ENCODE peak calls at places on chromosome 12, in four cellular contexts. One of them, this sample, is unnamed.
A peak's percentile ranks its signal among the peaks of the same experiment; 100 is the strongest.

GRCh38 chr12:42691991-42692557 is 102.5 kb upstream of the PRICKLE1 start:
- DNase-seq in IMR-90: no peak
- DNase-seq in mesendoderm: no peak
- DNase-seq in H9: no peak
- DNase-seq in this sample: no peak

GRCh38 chr12:122870163-122870842 is 25.6 kb downstream of the VPS37B start:
- DNase-seq in mesendoderm: no peak
- DNase-seq in IMR-90: no peak
- DNase-seq in H9: no peak
- DNase-seq in this sample: no peak

GRCh38 chr12:64670039-64670438 is 59.7 kb downstream of the RASSF3 start:
- DNase-seq in H9: no peak
- DNase-seq in mesendoderm: no peak
- DNase-seq in IMR-90: no peak
- DNase-seq in this sample: no peak

GRCh38 chr12:121128908-121129704 is 3.6 kb upstream of the P2RX7 start:
- DNase-seq in H9: peak; percentile 72
- DNase-seq in IMR-90: peak; percentile 27
- DNase-seq in mesendoderm: peak; percentile 50
- DNase-seq in this sample: peak; percentile 53

GRCh38 chr12:28830491-28830890 is 318.6 kb upstream of the FAR2 start:
- DNase-seq in IMR-90: no peak
- DNase-seq in H9: peak; percentile 88
- DNase-seq in mesendoderm: no peak
- DNase-seq in this sample: no peak

GRCh38 chr12:111557271-111558106 is 41.6 kb downstream of the ATXN2 start:
- DNase-seq in IMR-90: peak; percentile 16
- DNase-seq in H9: no peak
- DNase-seq in mesendoderm: no peak
- DNase-seq in this sample: no peak

GRCh38 chr12:52924764-52925716 is 20.2 kb upstream of the KRT8 start:
- DNase-seq in mesendoderm: peak; percentile 94
- DNase-seq in H9: peak; percentile 26
- DNase-seq in IMR-90: peak; percentile 93
- DNase-seq in this sample: no peak

GRCh38 chr12:25718081-25718731 is 165.1 kb upstream of the LMNTD1 start:
- DNase-seq in H9: no peak
- DNase-seq in mesendoderm: peak; percentile 76
- DNase-seq in IMR-90: no peak
- DNase-seq in this sample: no peak

GRCh38 chr12:15435597-15435996 is 113.3 kb downstream of the PTPRO start:
- DNase-seq in IMR-90: peak; percentile 9
- DNase-seq in H9: no peak
- DNase-seq in mesendoderm: peak; percentile 11
- DNase-seq in this sample: no peak

GRCh38 chr12:53500119-53500775 is 836 bp upstream of the TARBP2 start:
- DNase-seq in H9: no peak
- DNase-seq in IMR-90: peak; percentile 65
- DNase-seq in mesendoderm: no peak
- DNase-seq in this sample: peak; percentile 47

GRCh38 chr12:102702447-102703114 is 214.5 kb downstream of the PAH start:
- DNase-seq in H9: peak; percentile 57
- DNase-seq in IMR-90: peak; percentile 65
- DNase-seq in mesendoderm: peak; percentile 70
- DNase-seq in this sample: no peak

GRCh38 chr12:104703372-104703771 is 246.6 kb downstream of the CHST11 start:
- DNase-seq in H9: no peak
- DNase-seq in IMR-90: no peak
- DNase-seq in mesendoderm: no peak
- DNase-seq in this sample: no peak

GRCh38 chr12:22858849-22859569 is 234.0 kb downstream of the ETNK1 start:
- DNase-seq in mesendoderm: peak; percentile 96
- DNase-seq in IMR-90: peak; percentile 16
- DNase-seq in H9: no peak
- DNase-seq in this sample: no peak

GRCh38 chr12:11812558-11813421 is 163.3 kb downstream of the ETV6 start:
- DNase-seq in H9: peak; percentile 72
- DNase-seq in mesendoderm: peak; percentile 79
- DNase-seq in IMR-90: peak; percentile 27
- DNase-seq in this sample: peak; percentile 66

GRCh38 chr12:48015129-48015528 is 10.9 kb upstream of the COL2A1 start:
- DNase-seq in H9: no peak
- DNase-seq in mesendoderm: no peak
- DNase-seq in IMR-90: no peak
- DNase-seq in this sample: no peak

GRCh38 chr12:126418357-126418756 is 1353.1 kb downstream of the AACS start:
- DNase-seq in IMR-90: no peak
- DNase-seq in H9: no peak
- DNase-seq in mesendoderm: no peak
- DNase-seq in this sample: no peak

GRCh38 chr12:108373111-108373510 is 34.0 kb upstream of the CMKLR1 start:
- DNase-seq in H9: no peak
- DNase-seq in mesendoderm: no peak
- DNase-seq in IMR-90: no peak
- DNase-seq in this sample: peak; percentile 71

GRCh38 chr12:122023339-122024131 is 1.9 kb downstream of the BCL7A start:
- DNase-seq in mesendoderm: peak; percentile 35
- DNase-seq in IMR-90: peak; percentile 70
- DNase-seq in H9: peak; percentile 68
- DNase-seq in this sample: no peak

GRCh38 chr12:82225871-82226270 is 132.3 kb downstream of the CCDC59 start:
- DNase-seq in H9: no peak
- DNase-seq in IMR-90: no peak
- DNase-seq in mesendoderm: peak; percentile 42
- DNase-seq in this sample: no peak

GRCh38 chr12:16828891-16829290 is 222.9 kb upstream of the LMO3 start:
- DNase-seq in H9: no peak
- DNase-seq in mesendoderm: no peak
- DNase-seq in IMR-90: no peak
- DNase-seq in this sample: no peak

GRCh38 chr12:20345866-20346265 is 22.5 kb upstream of the PDE3A start:
- DNase-seq in IMR-90: no peak
- DNase-seq in H9: no peak
- DNase-seq in mesendoderm: no peak
- DNase-seq in this sample: no peak
- H4K5ac ChIP-seq in IMR-90: no peak overlapping the region
- H4K5ac ChIP-seq in H9: no peak overlapping the region
- H4K5ac ChIP-seq in mesendoderm: no peak overlapping the region
- H4K5ac ChIP-seq in this sample: no peak overlapping the region

GRCh38 chr12:3809357-3810015 is 56.6 kb upstream of the CRACR2A start:
- DNase-seq in H9: no peak
- DNase-seq in mesendoderm: peak; percentile 6
- DNase-seq in IMR-90: no peak
- DNase-seq in this sample: no peak
- H4K5ac ChIP-seq in H9: no peak overlapping the region
- H4K5ac ChIP-seq in mesendoderm: no peak overlapping the region
- H4K5ac ChIP-seq in IMR-90: no peak overlapping the region
- H4K5ac ChIP-seq in this sample: no peak overlapping the region

GRCh38 chr12:130717752-130718151 is 1.7 kb upstream of the RIMBP2 start:
- DNase-seq in H9: peak; percentile 12
- DNase-seq in IMR-90: no peak
- DNase-seq in mesendoderm: no peak
- DNase-seq in this sample: no peak

GRCh38 chr12:130716918-130717306 is 813 bp upstream of the RIMBP2 start:
- DNase-seq in mesendoderm: peak; percentile 53
- DNase-seq in H9: no peak
- DNase-seq in IMR-90: no peak
- DNase-seq in this sample: no peak

GRCh38 chr12:130715996-130716917 is at the start of gene RIMBP2:
- DNase-seq in H9: peak; percentile 83
- DNase-seq in IMR-90: peak; percentile 1
- DNase-seq in mesendoderm: peak; percentile 89
- DNase-seq in this sample: peak; percentile 61

GRCh38 chr12:130715150-130715995 is 726 bp downstream of the RIMBP2 start:
- DNase-seq in IMR-90: no peak
- DNase-seq in H9: no peak
- DNase-seq in mesendoderm: peak; percentile 50
- DNase-seq in this sample: peak; percentile 58

GRCh38 chr12:130719263-130719892 is 3.3 kb upstream of the RIMBP2 start:
- DNase-seq in mesendoderm: no peak
- DNase-seq in IMR-90: no peak
- DNase-seq in H9: peak; percentile 19
- DNase-seq in this sample: no peak
- H4K5ac ChIP-seq in mesendoderm: no peak overlapping the region
- H4K5ac ChIP-seq in IMR-90: no peak overlapping the region
- H4K5ac ChIP-seq in H9: no peak overlapping the region
- H4K5ac ChIP-seq in this sample: no peak overlapping the region

GRCh38 chr12:96360550-96360949 is 39.7 kb downstream of the CDK17 start:
- DNase-seq in mesendoderm: no peak
- DNase-seq in IMR-90: no peak
- DNase-seq in H9: no peak
- DNase-seq in this sample: no peak
- H4K5ac ChIP-seq in mesendoderm: no peak overlapping the region
- H4K5ac ChIP-seq in IMR-90: no peak overlapping the region
- H4K5ac ChIP-seq in H9: no peak overlapping the region
- H4K5ac ChIP-seq in this sample: no peak overlapping the region

GRCh38 chr12:6470375-6471163 is at the start of gene VAMP1:
- DNase-seq in IMR-90: peak; percentile 96
- DNase-seq in mesendoderm: peak; percentile 99
- DNase-seq in H9: peak; percentile 99
- DNase-seq in this sample: peak; percentile 91

GRCh38 chr12:6472491-6472890 is 2.0 kb upstream of the VAMP1 start:
- DNase-seq in H9: no peak
- DNase-seq in mesendoderm: no peak
- DNase-seq in IMR-90: no peak
- DNase-seq in this sample: no peak

GRCh38 chr12:6469609-6470374 is 685 bp downstream of the VAMP1 start:
- DNase-seq in H9: no peak
- DNase-seq in mesendoderm: peak; percentile 43
- DNase-seq in IMR-90: no peak
- DNase-seq in this sample: no peak

GRCh38 chr12:6469092-6469491 is 1.4 kb downstream of the VAMP1 start:
- DNase-seq in H9: no peak
- DNase-seq in mesendoderm: no peak
- DNase-seq in IMR-90: no peak
- DNase-seq in this sample: no peak

DNA sequence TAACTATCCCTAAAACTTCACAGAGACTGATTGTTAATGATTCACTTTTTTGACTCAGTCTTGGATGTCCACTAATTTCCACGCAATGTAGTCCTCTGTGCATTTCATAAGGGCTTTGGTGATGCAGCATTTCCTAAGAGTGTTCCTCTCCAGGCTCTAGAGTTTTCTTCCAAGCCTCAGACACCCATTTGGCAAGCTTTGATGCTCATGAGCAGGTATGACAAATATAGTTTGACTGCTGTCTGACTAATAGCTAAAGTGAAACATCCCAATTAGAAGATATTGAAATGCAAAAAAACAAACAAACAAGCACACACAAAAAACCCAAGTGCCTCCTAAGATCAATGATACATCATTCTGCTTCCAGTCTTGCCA is 1.5 kb upstream of the VAMP1 start:
- DNase-seq in mesendoderm: no peak
- DNase-seq in IMR-90: no peak
- DNase-seq in H9: no peak
- DNase-seq in this sample: no peak
- H4K5ac ChIP-seq in mesendoderm: no peak overlapping the region
- H4K5ac ChIP-seq in IMR-90: no peak overlapping the region
- H4K5ac ChIP-seq in H9: no peak overlapping the region
- H4K5ac ChIP-seq in this sample: no peak overlapping the region